ENCODE peak calls at places on chromosomes 16 and 17, in eight cellular contexts. Q is nephron progenitor cell, H is K562, I is fibroblast of lung, N is cardiac fibroblast, D is ovary, S is B cell, C is heart left ventricle. J is an unnamed sample.

GRCh38 chr16:85324506-85324905 is 212.2 kb upstream of the CIBAR2 start:
- DNase-seq in D (no peak), C (no peak), Q (no peak), S (no peak), I (peak), N (no peak), H (no peak), J (no peak)

GRCh38 chr17:41486809-41487530 is 2.7 kb downstream of the KRT36 start:
- DNase-seq in I (no peak), C (no peak), S (no peak), H (peak), N (peak), D (no peak), Q (peak), J (peak)

GRCh38 chr16:81703177-81704155 is 75.6 kb upstream of the PLCG2 start:
- DNase-seq in N (peak), D (peak), I (peak), C (no peak), Q (no peak), S (no peak), H (peak), J (no peak)

GRCh38 chr16:30437511-30438046 is 7.7 kb upstream of the DCTPP1 start:
- DNase-seq in D (no peak), S (no peak), N (no peak), I (no peak), C (no peak), Q (no peak), H (no peak), J (no peak)

GRCh38 chr17:78343433-78344201 is 16.3 kb downstream of the SOCS3 start:
- DNase-seq in I (no peak), D (no peak), S (peak), H (no peak), N (no peak), Q (no peak), C (no peak), J (peak)

GRCh38 chr17:66829386-66829864 is 5.5 kb upstream of the CACNG5 start:
- DNase-seq in D (peak), Q (peak), C (no peak), I (peak), N (peak), H (peak), S (no peak), J (peak)

GRCh38 chr16:62615526-62615925 is 579.3 kb upstream of the CDH8 start:
- DNase-seq in H (no peak), I (no peak), N (no peak), C (no peak), D (no peak), S (no peak), Q (no peak), J (no peak)

GRCh38 chr17:81313776-81314409 is 18.8 kb upstream of the SLC38A10 start:
- DNase-seq in D (no peak), C (no peak), Q (no peak), H (no peak), I (no peak), N (no peak), S (no peak), J (no peak)

GRCh38 chr17:33647976-33648375 is 354.9 kb upstream of the ASIC2 start:
- DNase-seq in C (no peak), S (no peak), I (no peak), D (no peak), N (peak), Q (peak), H (peak), J (peak)

GRCh38 chr16:9415588-9415987 is 324.1 kb downstream of the HAPSTR1 start:
- DNase-seq in D (no peak), H (peak), Q (no peak), N (no peak), I (no peak), S (no peak), C (no peak), J (no peak)

GRCh38 chr16:69410285-69410990 is 14.0 kb upstream of the CYB5B start:
- DNase-seq in D (no peak), H (no peak), I (peak), C (no peak), N (peak), Q (no peak), S (no peak), J (no peak)

GRCh38 chr17:81204578-81204977 is 18.2 kb downstream of the CEP131 start:
- DNase-seq in N (no peak), I (no peak), C (no peak), H (no peak), D (no peak), Q (no peak), S (no peak), J (no peak)

GRCh38 chr16:4026854-4027253 is 89.4 kb downstream of the ADCY9 start:
- DNase-seq in N (no peak), S (no peak), I (no peak), Q (no peak), D (no peak), C (no peak), H (no peak), J (no peak)

GRCh38 chr17:59746849-59747445 is 39.5 kb downstream of the VMP1 start:
- DNase-seq in I (peak), D (no peak), N (peak), H (peak), S (no peak), C (no peak), Q (no peak), J (peak)

GRCh38 chr16:57566436-57566835 is 24.0 kb downstream of the ADGRG5 start:
- DNase-seq in C (no peak), H (no peak), S (no peak), D (no peak), Q (no peak), N (no peak), I (no peak), J (no peak)

GRCh38 chr17:77042688-77043330 is 98.0 kb upstream of the SEC14L1 start:
- DNase-seq in H (no peak), Q (no peak), N (no peak), S (no peak), C (no peak), I (no peak), D (no peak), J (no peak)

GRCh38 chr17:60392845-60393702 is 1.1 kb upstream of the USP32 start:
- DNase-seq in I (peak), D (peak), H (peak), C (peak), S (no peak), N (peak), Q (no peak), J (peak)

GRCh38 chr17:79811036-79811887 is 14.4 kb upstream of the CBX8 start:
- DNase-seq in C (no peak), Q (peak), I (no peak), N (no peak), S (no peak), D (no peak), H (peak), J (peak)

GRCh38 chr16:1183235-1183907 is 30.5 kb downstream of the CACNA1H start:
- DNase-seq in D (peak), I (peak), S (no peak), Q (peak), H (no peak), C (peak), N (peak), J (no peak)

GRCh38 chr17:7011415-7011814 is 1.0 kb upstream of the RNASEK start:
- DNase-seq in N (no peak), D (no peak), H (no peak), Q (no peak), S (peak), C (no peak), I (no peak), J (no peak)

GRCh38 chr16:77863250-77863649 is 74.9 kb downstream of the VAT1L start:
- DNase-seq in C (no peak), D (no peak), N (no peak), H (no peak), I (no peak), Q (no peak), S (no peak), J (no peak)

GRCh38 chr17:74453665-74454196 is 12.7 kb upstream of the CD300A start:
- DNase-seq in H (no peak), C (peak), N (no peak), Q (no peak), S (no peak), I (no peak), D (no peak), J (peak)

GRCh38 chr17:62599964-62600657 is 27.4 kb upstream of the MRC2 start:
- DNase-seq in C (no peak), D (no peak), H (no peak), Q (no peak), I (no peak), N (no peak), S (no peak), J (no peak)

GRCh38 chr17:82902972-82903874 is 63.4 kb upstream of the ZNF750 start:
- DNase-seq in D (no peak), I (no peak), N (no peak), C (no peak), Q (no peak), S (no peak), H (no peak), J (no peak)

GRCh38 chr16:69301861-69302260 is 9.3 kb upstream of the VPS4A start:
- DNase-seq in S (no peak), C (no peak), N (no peak), Q (no peak), D (no peak), I (no peak), H (no peak), J (no peak)

GRCh38 chr17:28554565-28554964 is 2.1 kb upstream of the UNC119 start:
- DNase-seq in C (no peak), D (no peak), S (no peak), Q (no peak), H (no peak), I (no peak), N (no peak), J (no peak)
- TF ChIP-seq CTCF in C (no peak), D (no peak), S (peak), Q (no peak), H (no peak), I (no peak), N (no peak), J (no peak)

DNA sequence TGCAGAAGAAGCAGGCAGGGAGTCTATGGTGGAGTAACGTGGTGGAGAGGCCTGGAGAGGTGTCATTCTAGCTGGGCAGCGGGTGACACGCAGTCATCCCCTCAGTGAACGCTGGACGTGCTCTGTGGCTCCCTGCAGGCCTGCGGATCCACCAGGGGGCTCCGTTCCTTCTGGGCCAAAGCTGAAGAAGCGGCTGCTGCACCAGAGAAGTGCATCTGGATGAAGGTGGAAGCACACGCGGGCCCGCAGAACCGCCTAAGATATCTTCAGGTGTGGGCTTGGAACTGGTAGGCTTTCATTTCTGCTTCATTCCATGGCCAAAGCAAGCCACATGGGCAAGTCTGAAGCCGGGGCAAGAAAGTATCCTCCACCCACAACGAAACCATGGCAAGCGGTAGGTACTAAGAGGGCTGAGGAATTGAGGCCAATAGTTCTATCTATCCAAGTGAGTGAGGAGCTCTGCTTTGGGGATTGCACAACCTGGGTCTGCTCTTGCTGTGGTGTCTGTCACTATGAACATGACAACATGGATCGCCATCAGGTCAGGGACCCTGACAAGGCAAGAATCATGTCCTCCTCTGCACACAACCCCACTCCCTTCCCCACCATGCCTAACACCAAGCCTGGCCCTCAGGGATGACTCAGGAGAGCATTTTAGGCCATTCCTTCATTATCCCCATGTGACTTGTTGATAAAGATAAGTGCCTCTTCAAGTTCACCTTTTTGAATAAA is 78.9 kb upstream of the FBXO47 start:
- DNase-seq in S (no peak), H (peak), Q (peak), D (no peak), C (no peak), N (no peak), I (no peak), J (no peak)
- TF ChIP-seq CTCF in S (no peak), H (peak), Q (no peak), D (no peak), C (no peak), N (no peak), I (no peak), J (no peak)

GRCh38 chr17:56755310-56755709 is 78.4 kb downstream of the C17orf67 start:
- DNase-seq in H (no peak), D (no peak), I (no peak), Q (no peak), C (no peak), S (no peak), N (no peak), J (no peak)

GRCh38 chr17:56752263-56752662 is 81.5 kb downstream of the C17orf67 start:
- DNase-seq in C (no peak), Q (no peak), N (peak), H (no peak), S (no peak), I (no peak), D (no peak), J (no peak)

GRCh38 chr17:56756536-56756935 is 77.2 kb downstream of the C17orf67 start:
- DNase-seq in Q (no peak), I (peak), H (no peak), N (peak), S (no peak), C (no peak), D (no peak), J (no peak)

GRCh38 chr17:56754523-56755208 is 79.1 kb downstream of the C17orf67 start:
- DNase-seq in N (peak), C (no peak), S (no peak), Q (no peak), D (no peak), H (no peak), I (peak), J (no peak)

DNA sequence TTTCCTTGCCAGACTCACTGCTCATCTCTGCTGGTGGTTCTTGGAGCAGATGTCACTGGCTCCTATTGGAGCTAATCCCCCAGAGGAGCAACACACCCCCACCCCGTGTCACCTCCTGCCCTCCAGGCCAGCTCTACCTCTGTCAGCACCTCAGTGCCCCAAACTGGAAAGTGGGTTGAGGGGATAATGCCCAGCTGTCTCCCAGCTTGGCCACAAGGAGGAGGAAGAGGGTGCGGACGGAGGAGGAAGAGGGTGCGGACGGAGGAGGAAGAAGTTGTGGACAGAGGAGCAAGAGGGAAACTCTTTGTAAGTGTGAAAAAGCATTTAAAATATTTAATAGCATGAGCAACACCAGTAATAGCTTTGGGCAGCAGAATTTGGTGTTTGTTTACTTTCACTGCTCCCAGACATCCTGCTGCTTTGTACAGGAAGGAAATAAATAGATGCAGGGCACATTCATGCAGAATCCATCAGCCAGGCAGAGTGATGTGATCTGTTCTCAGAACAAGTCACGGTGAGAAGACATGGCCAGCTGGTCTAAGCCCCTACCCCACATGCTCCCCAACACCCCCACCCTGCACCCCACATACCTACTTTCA is 82.5 kb downstream of the C17orf67 start:
- DNase-seq in N (no peak), I (no peak), H (no peak), S (no peak), C (no peak), D (no peak), Q (no peak), J (no peak)
- TF ChIP-seq CTCF in N (no peak), I (no peak), H (peak), S (no peak), C (no peak), D (no peak), Q (no peak), J (no peak)

GRCh38 chr17:49438885-49439284 is 24.2 kb upstream of the PHB1 start:
- DNase-seq in D (no peak), H (no peak), I (no peak), S (peak), Q (no peak), C (no peak), N (no peak), J (no peak)
- TF ChIP-seq CTCF in D (no peak), H (no peak), I (no peak), S (no peak), Q (no peak), C (no peak), N (no peak), J (no peak)

GRCh38 chr17:50848039-50848438 is 12.7 kb downstream of the WFIKKN2 start:
- DNase-seq in S (no peak), H (no peak), I (no peak), Q (no peak), D (no peak), N (no peak), C (no peak), J (no peak)
- TF ChIP-seq CTCF in S (no peak), H (peak), I (no peak), Q (no peak), D (no peak), N (no peak), C (peak), J (no peak)

DNA sequence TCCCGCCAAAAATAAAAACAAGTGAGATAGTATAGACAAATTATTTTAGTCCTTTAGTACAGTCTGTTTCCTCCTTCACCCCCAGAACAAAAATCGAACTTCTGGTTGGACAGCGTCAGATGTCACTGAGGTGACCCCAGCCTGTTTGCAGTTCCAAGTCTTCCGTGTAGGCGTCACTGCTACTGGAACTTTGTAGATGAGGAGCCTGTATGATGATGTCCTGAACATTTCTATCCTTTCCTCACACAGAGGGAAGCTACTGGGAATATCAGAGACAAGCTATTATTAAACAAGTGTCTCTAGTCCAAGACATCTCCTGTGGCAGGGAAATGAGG is 924 bp upstream of the VEZF1 start:
- DNase-seq in H (peak), D (no peak), I (peak), C (peak), S (no peak), N (peak), Q (no peak), J (no peak)
- TF ChIP-seq CTCF in H (no peak), D (no peak), I (no peak), C (no peak), S (no peak), N (no peak), Q (no peak), J (no peak)

DNA sequence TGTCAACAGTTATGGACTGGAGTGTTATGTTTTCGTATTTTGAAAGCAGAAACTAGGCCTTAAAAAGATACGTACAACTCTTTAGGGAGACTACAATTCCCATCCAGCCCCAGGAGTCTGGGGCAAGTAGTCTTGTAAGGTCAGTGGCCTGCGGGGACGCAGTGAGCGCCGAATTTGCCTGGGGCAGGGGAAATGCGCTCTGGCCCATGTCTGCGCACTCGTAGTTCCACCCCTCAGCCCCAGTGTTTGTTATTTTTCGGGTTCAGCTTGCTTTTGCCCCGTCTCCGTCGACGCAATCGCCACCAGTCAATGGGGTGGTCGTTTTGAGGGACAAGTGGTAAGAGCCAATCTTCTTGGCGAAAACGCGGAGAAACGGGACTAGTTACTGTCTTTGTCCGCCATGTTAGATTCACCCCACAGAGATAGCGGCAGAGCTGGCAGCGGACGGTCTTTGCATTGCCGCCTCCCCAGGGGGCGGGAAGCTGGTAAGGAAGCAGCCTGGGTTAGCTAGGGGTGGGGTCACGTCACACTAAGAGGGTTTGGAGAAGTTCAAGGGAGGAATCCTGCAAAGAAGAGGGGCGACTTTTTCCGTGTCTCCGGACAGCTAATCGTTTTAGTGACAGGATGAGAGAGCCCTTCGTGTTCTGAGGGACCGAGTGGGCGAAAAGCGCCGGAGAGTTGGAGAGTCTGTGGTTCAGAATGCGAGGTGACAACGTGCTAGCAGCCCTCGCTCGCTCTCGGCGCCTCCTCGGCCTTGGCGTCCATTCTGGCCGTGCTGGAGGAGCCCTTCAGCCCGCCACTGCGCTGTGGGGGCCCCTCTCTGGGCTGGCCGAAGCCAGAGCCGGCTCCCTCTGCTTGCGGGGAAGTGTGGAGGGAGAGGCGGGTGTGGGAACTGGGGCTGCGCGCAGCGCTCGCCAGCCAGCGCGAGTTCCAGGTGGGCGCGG is 1.1 kb upstream of the BRCA1 start:
- DNase-seq in S (no peak), D (no peak), H (peak), Q (no peak), C (no peak), N (no peak), I (peak), J (no peak)
- TF ChIP-seq CTCF in S (no peak), D (no peak), H (no peak), Q (no peak), C (no peak), N (no peak), I (no peak), J (no peak)

DNA sequence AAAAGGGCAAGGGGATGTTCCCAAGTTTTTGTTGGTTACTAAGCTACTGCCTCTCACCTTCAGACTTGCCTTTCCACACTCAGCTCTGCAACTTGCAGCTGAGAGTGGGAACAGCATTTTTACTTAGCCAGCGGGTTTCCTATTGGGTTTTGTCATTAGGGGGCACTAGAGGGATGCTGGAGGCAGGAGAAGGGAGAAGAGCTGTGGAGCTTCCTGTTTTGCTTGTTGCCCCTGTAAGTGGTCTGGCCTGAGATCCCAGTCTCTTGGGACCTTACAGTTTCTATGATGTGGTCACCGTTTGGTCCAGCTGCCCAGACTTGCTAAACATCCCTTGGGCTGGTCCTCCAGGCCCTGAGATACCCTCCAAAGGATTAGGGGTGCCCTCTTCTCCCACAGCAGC is 209.6 kb upstream of the NLRP1 start:
- DNase-seq in I (no peak), H (no peak), S (no peak), N (peak), D (no peak), C (no peak), Q (no peak), J (no peak)
- TF ChIP-seq CTCF in I (peak), H (peak), S (no peak), N (peak), D (no peak), C (no peak), Q (peak), J (no peak)

GRCh38 chr17:55023626-55024025 is 55.1 kb downstream of the STXBP4 start:
- DNase-seq in Q (no peak), H (no peak), N (no peak), C (no peak), I (peak), D (no peak), S (no peak), J (no peak)
- TF ChIP-seq CTCF in Q (no peak), H (no peak), N (no peak), C (no peak), I (no peak), D (no peak), S (no peak), J (no peak)